ENCODE peak calls at places on chromosomes 2 and 18, in five cellular contexts. One of them, this sample, is unnamed.

GRCh38 chr2:58856100-58856499 is 615.0 kb upstream of the FANCL start:
- DNase-seq in stimulated activated CD4-positive, alpha-beta T cell treated with anti-CD3 and anti-CD28 coated beads, Interleukin-4, amount 100 ng/mL, for 4 hours: no peak
- DNase-seq in GM13976: no peak
- DNase-seq in RWPE1: no peak
- DNase-seq in NCI-H1105 treated with DMSO at 0.1 percent for 48 hours: no peak
- DNase-seq in this sample: no peak

GRCh38 chr2:200360364-200360763 is 53.9 kb downstream of the SPATS2L start:
- DNase-seq in NCI-H1105 treated with DMSO at 0.1 percent for 48 hours: no peak
- DNase-seq in RWPE1: no peak
- DNase-seq in stimulated activated CD4-positive, alpha-beta T cell treated with anti-CD3 and anti-CD28 coated beads, Interleukin-4, amount 100 ng/mL, for 4 hours: no peak
- DNase-seq in GM13976: no peak
- DNase-seq in this sample: no peak

GRCh38 chr2:170813611-170814550 is 2.8 kb upstream of the GAD1 start:
- DNase-seq in GM13976: no peak
- DNase-seq in RWPE1: peak
- DNase-seq in stimulated activated CD4-positive, alpha-beta T cell treated with anti-CD3 and anti-CD28 coated beads, Interleukin-4, amount 100 ng/mL, for 4 hours: no peak
- DNase-seq in NCI-H1105 treated with DMSO at 0.1 percent for 48 hours: peak
- DNase-seq in this sample: no peak

GRCh38 chr2:97935719-97936161 is 60.0 kb downstream of the TMEM131 start:
- DNase-seq in RWPE1: no peak
- DNase-seq in stimulated activated CD4-positive, alpha-beta T cell treated with anti-CD3 and anti-CD28 coated beads, Interleukin-4, amount 100 ng/mL, for 4 hours: no peak
- DNase-seq in GM13976: no peak
- DNase-seq in NCI-H1105 treated with DMSO at 0.1 percent for 48 hours: peak
- DNase-seq in this sample: no peak

GRCh38 chr2:99337931-99338580 is 867 bp downstream of the EIF5B start:
- DNase-seq in NCI-H1105 treated with DMSO at 0.1 percent for 48 hours: peak
- DNase-seq in GM13976: peak
- DNase-seq in stimulated activated CD4-positive, alpha-beta T cell treated with anti-CD3 and anti-CD28 coated beads, Interleukin-4, amount 100 ng/mL, for 4 hours: no peak
- DNase-seq in RWPE1: peak
- DNase-seq in this sample: no peak

GRCh38 chr2:33342705-33343104 is 133.7 kb upstream of the RASGRP3 start:
- DNase-seq in stimulated activated CD4-positive, alpha-beta T cell treated with anti-CD3 and anti-CD28 coated beads, Interleukin-4, amount 100 ng/mL, for 4 hours: no peak
- DNase-seq in GM13976: no peak
- DNase-seq in NCI-H1105 treated with DMSO at 0.1 percent for 48 hours: no peak
- DNase-seq in RWPE1: no peak
- DNase-seq in this sample: no peak

GRCh38 chr18:36695806-36696205 is 133.0 kb downstream of the TPGS2 start:
- DNase-seq in RWPE1: no peak
- DNase-seq in NCI-H1105 treated with DMSO at 0.1 percent for 48 hours: no peak
- DNase-seq in GM13976: no peak
- DNase-seq in stimulated activated CD4-positive, alpha-beta T cell treated with anti-CD3 and anti-CD28 coated beads, Interleukin-4, amount 100 ng/mL, for 4 hours: no peak
- DNase-seq in this sample: no peak

GRCh38 chr2:32777714-32778113 is 149.9 kb downstream of the TTC27 start:
- DNase-seq in GM13976: no peak
- DNase-seq in NCI-H1105 treated with DMSO at 0.1 percent for 48 hours: no peak
- DNase-seq in RWPE1: no peak
- DNase-seq in stimulated activated CD4-positive, alpha-beta T cell treated with anti-CD3 and anti-CD28 coated beads, Interleukin-4, amount 100 ng/mL, for 4 hours: no peak
- DNase-seq in this sample: no peak

GRCh38 chr2:189560273-189560586 is 20.4 kb downstream of the SLC40A1 start:
- DNase-seq in RWPE1: no peak
- DNase-seq in GM13976: no peak
- DNase-seq in stimulated activated CD4-positive, alpha-beta T cell treated with anti-CD3 and anti-CD28 coated beads, Interleukin-4, amount 100 ng/mL, for 4 hours: no peak
- DNase-seq in NCI-H1105 treated with DMSO at 0.1 percent for 48 hours: no peak
- DNase-seq in this sample: no peak

GRCh38 chr2:119178811-119179601 is 20.5 kb upstream of the C1QL2 start:
- DNase-seq in stimulated activated CD4-positive, alpha-beta T cell treated with anti-CD3 and anti-CD28 coated beads, Interleukin-4, amount 100 ng/mL, for 4 hours: no peak
- DNase-seq in RWPE1: no peak
- DNase-seq in NCI-H1105 treated with DMSO at 0.1 percent for 48 hours: no peak
- DNase-seq in GM13976: no peak
- DNase-seq in this sample: no peak

GRCh38 chr2:185279999-185280398 is 458.6 kb upstream of the FSIP2 start:
- DNase-seq in NCI-H1105 treated with DMSO at 0.1 percent for 48 hours: peak
- DNase-seq in RWPE1: peak
- DNase-seq in GM13976: no peak
- DNase-seq in stimulated activated CD4-positive, alpha-beta T cell treated with anti-CD3 and anti-CD28 coated beads, Interleukin-4, amount 100 ng/mL, for 4 hours: no peak
- DNase-seq in this sample: peak

GRCh38 chr2:238465487-238466241 is 38.9 kb downstream of the ASB1 start:
- DNase-seq in GM13976: no peak
- DNase-seq in NCI-H1105 treated with DMSO at 0.1 percent for 48 hours: no peak
- DNase-seq in RWPE1: no peak
- DNase-seq in stimulated activated CD4-positive, alpha-beta T cell treated with anti-CD3 and anti-CD28 coated beads, Interleukin-4, amount 100 ng/mL, for 4 hours: no peak
- DNase-seq in this sample: no peak

GRCh38 chr2:38417745-38418689 is 40.9 kb upstream of the ATL2 start:
- DNase-seq in stimulated activated CD4-positive, alpha-beta T cell treated with anti-CD3 and anti-CD28 coated beads, Interleukin-4, amount 100 ng/mL, for 4 hours: no peak
- DNase-seq in RWPE1: peak
- DNase-seq in NCI-H1105 treated with DMSO at 0.1 percent for 48 hours: no peak
- DNase-seq in GM13976: no peak
- DNase-seq in this sample: no peak

GRCh38 chr2:173667415-173667814 is 297.8 kb downstream of the SP3 start:
- DNase-seq in stimulated activated CD4-positive, alpha-beta T cell treated with anti-CD3 and anti-CD28 coated beads, Interleukin-4, amount 100 ng/mL, for 4 hours: no peak
- DNase-seq in NCI-H1105 treated with DMSO at 0.1 percent for 48 hours: no peak
- DNase-seq in RWPE1: no peak
- DNase-seq in GM13976: no peak
- DNase-seq in this sample: peak

GRCh38 chr2:20682166-20682565 is 15.2 kb downstream of the GDF7 start:
- DNase-seq in stimulated activated CD4-positive, alpha-beta T cell treated with anti-CD3 and anti-CD28 coated beads, Interleukin-4, amount 100 ng/mL, for 4 hours: no peak
- DNase-seq in RWPE1: no peak
- DNase-seq in GM13976: no peak
- DNase-seq in NCI-H1105 treated with DMSO at 0.1 percent for 48 hours: no peak
- DNase-seq in this sample: no peak

GRCh38 chr2:217568289-217568985 is 434.4 kb downstream of the TNS1 start:
- DNase-seq in NCI-H1105 treated with DMSO at 0.1 percent for 48 hours: no peak
- DNase-seq in RWPE1: no peak
- DNase-seq in GM13976: no peak
- DNase-seq in stimulated activated CD4-positive, alpha-beta T cell treated with anti-CD3 and anti-CD28 coated beads, Interleukin-4, amount 100 ng/mL, for 4 hours: no peak
- DNase-seq in this sample: no peak

GRCh38 chr2:186590538-186591441 is 934 bp downstream of the ITGAV start:
- DNase-seq in RWPE1: peak
- DNase-seq in GM13976: peak
- DNase-seq in NCI-H1105 treated with DMSO at 0.1 percent for 48 hours: peak
- DNase-seq in stimulated activated CD4-positive, alpha-beta T cell treated with anti-CD3 and anti-CD28 coated beads, Interleukin-4, amount 100 ng/mL, for 4 hours: no peak
- DNase-seq in this sample: no peak

GRCh38 chr2:75342504-75343175 is 143.3 kb upstream of the TACR1 start:
- DNase-seq in GM13976: peak
- DNase-seq in stimulated activated CD4-positive, alpha-beta T cell treated with anti-CD3 and anti-CD28 coated beads, Interleukin-4, amount 100 ng/mL, for 4 hours: no peak
- DNase-seq in NCI-H1105 treated with DMSO at 0.1 percent for 48 hours: no peak
- DNase-seq in RWPE1: no peak
- DNase-seq in this sample: no peak

GRCh38 chr2:145961846-145962245 is 1441.9 kb upstream of the ZEB2 start:
- DNase-seq in GM13976: no peak
- DNase-seq in RWPE1: no peak
- DNase-seq in stimulated activated CD4-positive, alpha-beta T cell treated with anti-CD3 and anti-CD28 coated beads, Interleukin-4, amount 100 ng/mL, for 4 hours: no peak
- DNase-seq in NCI-H1105 treated with DMSO at 0.1 percent for 48 hours: no peak
- DNase-seq in this sample: no peak

GRCh38 chr2:100802076-100802475 is 17.9 kb upstream of the NPAS2 start:
- DNase-seq in NCI-H1105 treated with DMSO at 0.1 percent for 48 hours: no peak
- DNase-seq in GM13976: no peak
- DNase-seq in stimulated activated CD4-positive, alpha-beta T cell treated with anti-CD3 and anti-CD28 coated beads, Interleukin-4, amount 100 ng/mL, for 4 hours: no peak
- DNase-seq in RWPE1: no peak
- DNase-seq in this sample: no peak

GRCh38 chr2:47004905-47005495 is 89.4 kb upstream of the MCFD2 start:
- DNase-seq in GM13976: no peak
- DNase-seq in stimulated activated CD4-positive, alpha-beta T cell treated with anti-CD3 and anti-CD28 coated beads, Interleukin-4, amount 100 ng/mL, for 4 hours: no peak
- DNase-seq in NCI-H1105 treated with DMSO at 0.1 percent for 48 hours: no peak
- DNase-seq in RWPE1: no peak
- DNase-seq in this sample: no peak

This sample was measured in SW 1271.